ENCODE peak calls at places on chromosomes 12 and 14, in seven cellular contexts. One of them, this sample, is unnamed.

GRCh38 chr12:103392722-103393121 is 103.0 kb downstream of the C12orf42 start:
- ATAC-seq in stimulated activated naive B cell treated with anti-CD40 and anti-IgM and Interleukin-4, amounts not matched to agents 10 μg/mL and 1 μg/mL and 100 μg/mL, for 72 hours: peak; percentile 89
- ATAC-seq in Right ventricle myocardium superior: no peak
- ATAC-seq in left cardiac atrium: no peak
- ATAC-seq in T-cell: no peak
- ATAC-seq in natural killer cell: no peak
- ATAC-seq in T-helper 17 cell: no peak
- ATAC-seq in this sample: peak; percentile 91

GRCh38 chr12:109718390-109718789 is 4.8 kb downstream of the FAM222A start:
- ATAC-seq in T-cell: no peak
- ATAC-seq in Right ventricle myocardium superior: no peak
- ATAC-seq in stimulated activated naive B cell treated with anti-CD40 and anti-IgM and Interleukin-4, amounts not matched to agents 10 μg/mL and 1 μg/mL and 100 μg/mL, for 72 hours: no peak
- ATAC-seq in left cardiac atrium: no peak
- ATAC-seq in natural killer cell: no peak
- ATAC-seq in T-helper 17 cell: no peak
- ATAC-seq in this sample: no peak

GRCh38 chr12:104486943-104487819 is 30.4 kb downstream of the CHST11 start:
- ATAC-seq in T-helper 17 cell: no peak
- ATAC-seq in left cardiac atrium: no peak
- ATAC-seq in T-cell: no peak
- ATAC-seq in Right ventricle myocardium superior: peak; percentile 66
- ATAC-seq in stimulated activated naive B cell treated with anti-CD40 and anti-IgM and Interleukin-4, amounts not matched to agents 10 μg/mL and 1 μg/mL and 100 μg/mL, for 72 hours: no peak
- ATAC-seq in natural killer cell: no peak
- ATAC-seq in this sample: no peak

GRCh38 chr14:55073856-55074255 is 22.4 kb downstream of the MAPK1IP1L start:
- ATAC-seq in T-helper 17 cell: no peak
- ATAC-seq in natural killer cell: no peak
- ATAC-seq in T-cell: no peak
- ATAC-seq in left cardiac atrium: no peak
- ATAC-seq in stimulated activated naive B cell treated with anti-CD40 and anti-IgM and Interleukin-4, amounts not matched to agents 10 μg/mL and 1 μg/mL and 100 μg/mL, for 72 hours: no peak
- ATAC-seq in Right ventricle myocardium superior: no peak
- ATAC-seq in this sample: no peak

GRCh38 chr12:123056053-123056452 is 75.6 kb downstream of the ARL6IP4 start:
- ATAC-seq in natural killer cell: no peak
- ATAC-seq in Right ventricle myocardium superior: no peak
- ATAC-seq in stimulated activated naive B cell treated with anti-CD40 and anti-IgM and Interleukin-4, amounts not matched to agents 10 μg/mL and 1 μg/mL and 100 μg/mL, for 72 hours: no peak
- ATAC-seq in left cardiac atrium: peak; percentile 59
- ATAC-seq in T-cell: no peak
- ATAC-seq in T-helper 17 cell: no peak
- ATAC-seq in this sample: no peak

GRCh38 chr14:95078841-95079240 is 78.5 kb downstream of the DICER1 start:
- ATAC-seq in Right ventricle myocardium superior: no peak
- ATAC-seq in T-helper 17 cell: no peak
- ATAC-seq in T-cell: no peak
- ATAC-seq in stimulated activated naive B cell treated with anti-CD40 and anti-IgM and Interleukin-4, amounts not matched to agents 10 μg/mL and 1 μg/mL and 100 μg/mL, for 72 hours: no peak
- ATAC-seq in left cardiac atrium: no peak
- ATAC-seq in natural killer cell: no peak
- ATAC-seq in this sample: no peak

GRCh38 chr12:45745861-45746277 is 16.4 kb downstream of the ARID2 start:
- ATAC-seq in T-cell: no peak
- ATAC-seq in natural killer cell: peak; percentile 81
- ATAC-seq in stimulated activated naive B cell treated with anti-CD40 and anti-IgM and Interleukin-4, amounts not matched to agents 10 μg/mL and 1 μg/mL and 100 μg/mL, for 72 hours: peak; percentile 42
- ATAC-seq in T-helper 17 cell: peak; percentile 73
- ATAC-seq in left cardiac atrium: no peak
- ATAC-seq in Right ventricle myocardium superior: peak; percentile 65
- ATAC-seq in this sample: no peak

GRCh38 chr14:69637503-69638030 is 26.2 kb downstream of the SUSD6 start:
- ATAC-seq in left cardiac atrium: peak; percentile 43
- ATAC-seq in T-helper 17 cell: no peak
- ATAC-seq in T-cell: no peak
- ATAC-seq in Right ventricle myocardium superior: peak; percentile 64
- ATAC-seq in stimulated activated naive B cell treated with anti-CD40 and anti-IgM and Interleukin-4, amounts not matched to agents 10 μg/mL and 1 μg/mL and 100 μg/mL, for 72 hours: peak; percentile 15
- ATAC-seq in natural killer cell: peak; percentile 40
- ATAC-seq in this sample: no peak

GRCh38 chr12:130538343-130539095 is 177.6 kb downstream of the RIMBP2 start:
- ATAC-seq in Right ventricle myocardium superior: no peak
- ATAC-seq in stimulated activated naive B cell treated with anti-CD40 and anti-IgM and Interleukin-4, amounts not matched to agents 10 μg/mL and 1 μg/mL and 100 μg/mL, for 72 hours: no peak
- ATAC-seq in T-cell: no peak
- ATAC-seq in T-helper 17 cell: no peak
- ATAC-seq in natural killer cell: no peak
- ATAC-seq in left cardiac atrium: no peak
- ATAC-seq in this sample: no peak

GRCh38 chr14:60926002-60926401 is 54.9 kb downstream of the TRMT5 start:
- ATAC-seq in T-cell: no peak
- ATAC-seq in natural killer cell: no peak
- ATAC-seq in Right ventricle myocardium superior: no peak
- ATAC-seq in T-helper 17 cell: no peak
- ATAC-seq in stimulated activated naive B cell treated with anti-CD40 and anti-IgM and Interleukin-4, amounts not matched to agents 10 μg/mL and 1 μg/mL and 100 μg/mL, for 72 hours: peak; percentile 98
- ATAC-seq in left cardiac atrium: no peak
- ATAC-seq in this sample: peak; percentile 92

This sample was measured in stimulated activated memory B cell treated with anti-CD40 and anti-IgM and Interleukin-4, amounts not matched to agents 10 μg/mL and 1 μg/mL and 100 μg/mL, for 72 hours.